ENCODE peak calls at places on chromosomes 4 and X, in ten cellular contexts. One of them, this sample, is unnamed.

GRCh38 chr4:69707807-69708206 is 52.6 kb downstream of the SULT1B1 start:
- DNase-seq in NCI-H526: no peak
- DNase-seq in Calu3: no peak
- DNase-seq in cardiac muscle cell: no peak
- DNase-seq in uterus: no peak
- DNase-seq in fibroblast of mammary gland: peak
- DNase-seq in T-helper 2 cell: no peak
- DNase-seq in NCI-H2081: no peak
- DNase-seq in activated T-helper 1 cell treated with Interleukin-2 at 50 U/mL for 16 hours: no peak
- DNase-seq in NCI-H69: peak
- DNase-seq in this sample: no peak

GRCh38 chr4:33837043-33837442 is 2407.3 kb downstream of the ARAP2 start:
- DNase-seq in NCI-H526: no peak
- DNase-seq in Calu3: no peak
- DNase-seq in cardiac muscle cell: peak
- DNase-seq in uterus: no peak
- DNase-seq in fibroblast of mammary gland: peak
- DNase-seq in T-helper 2 cell: no peak
- DNase-seq in NCI-H2081: no peak
- DNase-seq in activated T-helper 1 cell treated with Interleukin-2 at 50 U/mL for 16 hours: no peak
- DNase-seq in NCI-H69: no peak
- DNase-seq in this sample: peak

GRCh38 chr4:47469951-47470350 is 6.4 kb upstream of the COMMD8 start:
- DNase-seq in NCI-H526: no peak
- DNase-seq in Calu3: no peak
- DNase-seq in cardiac muscle cell: peak
- DNase-seq in uterus: no peak
- DNase-seq in fibroblast of mammary gland: no peak
- DNase-seq in T-helper 2 cell: no peak
- DNase-seq in NCI-H2081: no peak
- DNase-seq in activated T-helper 1 cell treated with Interleukin-2 at 50 U/mL for 16 hours: no peak
- DNase-seq in NCI-H69: no peak
- DNase-seq in this sample: no peak

GRCh38 chr4:160316036-160316435 is 1213.2 kb downstream of the RAPGEF2 start:
- DNase-seq in NCI-H526: no peak
- DNase-seq in Calu3: no peak
- DNase-seq in cardiac muscle cell: no peak
- DNase-seq in uterus: no peak
- DNase-seq in fibroblast of mammary gland: no peak
- DNase-seq in T-helper 2 cell: no peak
- DNase-seq in NCI-H2081: no peak
- DNase-seq in activated T-helper 1 cell treated with Interleukin-2 at 50 U/mL for 16 hours: no peak
- DNase-seq in NCI-H69: peak
- DNase-seq in this sample: no peak

GRCh38 chr4:20383283-20383682 is 131.6 kb downstream of the SLIT2 start:
- DNase-seq in NCI-H526: no peak
- DNase-seq in Calu3: no peak
- DNase-seq in cardiac muscle cell: no peak
- DNase-seq in uterus: no peak
- DNase-seq in fibroblast of mammary gland: no peak
- DNase-seq in T-helper 2 cell: no peak
- DNase-seq in NCI-H2081: no peak
- DNase-seq in activated T-helper 1 cell treated with Interleukin-2 at 50 U/mL for 16 hours: no peak
- DNase-seq in NCI-H69: no peak
- DNase-seq in this sample: no peak

GRCh38 chr4:159077702-159078495 is 25.0 kb upstream of the RAPGEF2 start:
- DNase-seq in NCI-H526: no peak
- DNase-seq in Calu3: no peak
- DNase-seq in cardiac muscle cell: peak
- DNase-seq in uterus: no peak
- DNase-seq in fibroblast of mammary gland: peak
- DNase-seq in T-helper 2 cell: no peak
- DNase-seq in NCI-H2081: no peak
- DNase-seq in activated T-helper 1 cell treated with Interleukin-2 at 50 U/mL for 16 hours: no peak
- DNase-seq in NCI-H69: peak
- DNase-seq in this sample: no peak

GRCh38 chrX:77597090-77597489 is 149.9 kb downstream of the FGF16 start:
- DNase-seq in NCI-H526: no peak
- DNase-seq in Calu3: no peak
- DNase-seq in cardiac muscle cell: peak
- DNase-seq in uterus: no peak
- DNase-seq in fibroblast of mammary gland: peak
- DNase-seq in T-helper 2 cell: no peak
- DNase-seq in NCI-H2081: no peak
- DNase-seq in activated T-helper 1 cell treated with Interleukin-2 at 50 U/mL for 16 hours: no peak
- DNase-seq in NCI-H69: peak
- DNase-seq in this sample: no peak

GRCh38 chr4:6095023-6095817 is 77.0 kb upstream of the C4orf50 start:
- DNase-seq in NCI-H526: no peak
- DNase-seq in Calu3: no peak
- DNase-seq in cardiac muscle cell: peak
- DNase-seq in uterus: no peak
- DNase-seq in fibroblast of mammary gland: peak
- DNase-seq in T-helper 2 cell: no peak
- DNase-seq in NCI-H2081: no peak
- DNase-seq in activated T-helper 1 cell treated with Interleukin-2 at 50 U/mL for 16 hours: no peak
- DNase-seq in NCI-H69: peak
- DNase-seq in this sample: peak

GRCh38 chrX:30930679-30931078 is 41.6 kb upstream of the TAB3 start:
- DNase-seq in NCI-H526: no peak
- DNase-seq in Calu3: no peak
- DNase-seq in cardiac muscle cell: no peak
- DNase-seq in uterus: no peak
- DNase-seq in fibroblast of mammary gland: no peak
- DNase-seq in T-helper 2 cell: no peak
- DNase-seq in NCI-H2081: no peak
- DNase-seq in activated T-helper 1 cell treated with Interleukin-2 at 50 U/mL for 16 hours: no peak
- DNase-seq in NCI-H69: no peak
- DNase-seq in this sample: no peak

GRCh38 chr4:119041951-119042560 is 93.6 kb upstream of the MYOZ2 start:
- DNase-seq in NCI-H526: peak
- DNase-seq in Calu3: peak
- DNase-seq in cardiac muscle cell: peak
- DNase-seq in uterus: peak
- DNase-seq in fibroblast of mammary gland: peak
- DNase-seq in T-helper 2 cell: peak
- DNase-seq in NCI-H2081: peak
- DNase-seq in activated T-helper 1 cell treated with Interleukin-2 at 50 U/mL for 16 hours: peak
- DNase-seq in NCI-H69: peak
- DNase-seq in this sample: peak

GRCh38 chrX:40483502-40483901 is 97.3 kb upstream of the ATP6AP2 start:
- DNase-seq in NCI-H526: no peak
- DNase-seq in Calu3: no peak
- DNase-seq in cardiac muscle cell: no peak
- DNase-seq in uterus: no peak
- DNase-seq in fibroblast of mammary gland: no peak
- DNase-seq in T-helper 2 cell: no peak
- DNase-seq in NCI-H2081: no peak
- DNase-seq in activated T-helper 1 cell treated with Interleukin-2 at 50 U/mL for 16 hours: no peak
- DNase-seq in NCI-H69: no peak
- DNase-seq in this sample: no peak

GRCh38 chr4:56637154-56637553 is 43.9 kb downstream of the HOPX start:
- DNase-seq in NCI-H526: no peak
- DNase-seq in Calu3: no peak
- DNase-seq in cardiac muscle cell: no peak
- DNase-seq in uterus: no peak
- DNase-seq in fibroblast of mammary gland: no peak
- DNase-seq in T-helper 2 cell: no peak
- DNase-seq in NCI-H2081: no peak
- DNase-seq in activated T-helper 1 cell treated with Interleukin-2 at 50 U/mL for 16 hours: no peak
- DNase-seq in NCI-H69: no peak
- DNase-seq in this sample: no peak

GRCh38 chrX:133042260-133042659 is 54.6 kb downstream of the USP26 start:
- DNase-seq in NCI-H526: no peak
- DNase-seq in Calu3: no peak
- DNase-seq in cardiac muscle cell: no peak
- DNase-seq in uterus: no peak
- DNase-seq in fibroblast of mammary gland: no peak
- DNase-seq in T-helper 2 cell: no peak
- DNase-seq in NCI-H2081: no peak
- DNase-seq in activated T-helper 1 cell treated with Interleukin-2 at 50 U/mL for 16 hours: no peak
- DNase-seq in NCI-H69: no peak
- DNase-seq in this sample: no peak

GRCh38 chrX:3678287-3678686 is 35.2 kb downstream of the PRKX start:
- DNase-seq in NCI-H526: peak
- DNase-seq in Calu3: no peak
- DNase-seq in cardiac muscle cell: no peak
- DNase-seq in uterus: no peak
- DNase-seq in fibroblast of mammary gland: no peak
- DNase-seq in T-helper 2 cell: no peak
- DNase-seq in NCI-H2081: no peak
- DNase-seq in activated T-helper 1 cell treated with Interleukin-2 at 50 U/mL for 16 hours: no peak
- DNase-seq in NCI-H69: no peak
- DNase-seq in this sample: no peak

GRCh38 chr4:55125087-55125721 is at the start of gene KDR:
- DNase-seq in NCI-H526: peak
- DNase-seq in Calu3: peak
- DNase-seq in cardiac muscle cell: peak
- DNase-seq in uterus: peak
- DNase-seq in fibroblast of mammary gland: peak
- DNase-seq in T-helper 2 cell: no peak
- DNase-seq in NCI-H2081: peak
- DNase-seq in activated T-helper 1 cell treated with Interleukin-2 at 50 U/mL for 16 hours: no peak
- DNase-seq in NCI-H69: peak
- DNase-seq in this sample: peak

GRCh38 chr4:142473960-142474338 is 372.2 kb downstream of the INPP4B start:
- DNase-seq in NCI-H526: no peak
- DNase-seq in Calu3: no peak
- DNase-seq in cardiac muscle cell: no peak
- DNase-seq in uterus: no peak
- DNase-seq in fibroblast of mammary gland: no peak
- DNase-seq in T-helper 2 cell: no peak
- DNase-seq in NCI-H2081: no peak
- DNase-seq in activated T-helper 1 cell treated with Interleukin-2 at 50 U/mL for 16 hours: no peak
- DNase-seq in NCI-H69: peak
- DNase-seq in this sample: no peak

GRCh38 chr4:84727491-84727890 is 144.6 kb downstream of the CDS1 start:
- DNase-seq in NCI-H526: no peak
- DNase-seq in Calu3: no peak
- DNase-seq in cardiac muscle cell: no peak
- DNase-seq in uterus: no peak
- DNase-seq in fibroblast of mammary gland: no peak
- DNase-seq in T-helper 2 cell: no peak
- DNase-seq in NCI-H2081: no peak
- DNase-seq in activated T-helper 1 cell treated with Interleukin-2 at 50 U/mL for 16 hours: no peak
- DNase-seq in NCI-H69: no peak
- DNase-seq in this sample: no peak

GRCh38 chrX:107153005-107153404 is 34.4 kb upstream of the RBM41 start:
- DNase-seq in NCI-H526: no peak
- DNase-seq in Calu3: no peak
- DNase-seq in cardiac muscle cell: no peak
- DNase-seq in uterus: no peak
- DNase-seq in fibroblast of mammary gland: no peak
- DNase-seq in T-helper 2 cell: no peak
- DNase-seq in NCI-H2081: no peak
- DNase-seq in activated T-helper 1 cell treated with Interleukin-2 at 50 U/mL for 16 hours: no peak
- DNase-seq in NCI-H69: peak
- DNase-seq in this sample: no peak

GRCh38 chrX:67601771-67602170 is 58.0 kb downstream of the AR start:
- DNase-seq in NCI-H526: no peak
- DNase-seq in Calu3: no peak
- DNase-seq in cardiac muscle cell: no peak
- DNase-seq in uterus: no peak
- DNase-seq in fibroblast of mammary gland: peak
- DNase-seq in T-helper 2 cell: no peak
- DNase-seq in NCI-H2081: no peak
- DNase-seq in activated T-helper 1 cell treated with Interleukin-2 at 50 U/mL for 16 hours: no peak
- DNase-seq in NCI-H69: no peak
- DNase-seq in this sample: no peak

GRCh38 chrX:20060961-20061868 is 55.5 kb downstream of the MAP7D2 start:
- DNase-seq in NCI-H526: peak
- DNase-seq in Calu3: no peak
- DNase-seq in cardiac muscle cell: no peak
- DNase-seq in uterus: no peak
- DNase-seq in fibroblast of mammary gland: no peak
- DNase-seq in T-helper 2 cell: no peak
- DNase-seq in NCI-H2081: peak
- DNase-seq in activated T-helper 1 cell treated with Interleukin-2 at 50 U/mL for 16 hours: no peak
- DNase-seq in NCI-H69: peak
- DNase-seq in this sample: no peak

GRCh38 chr4:53987761-53988171 is 76.6 kb downstream of the CHIC2 start:
- DNase-seq in NCI-H526: no peak
- DNase-seq in Calu3: no peak
- DNase-seq in cardiac muscle cell: peak
- DNase-seq in uterus: no peak
- DNase-seq in fibroblast of mammary gland: peak
- DNase-seq in T-helper 2 cell: no peak
- DNase-seq in NCI-H2081: no peak
- DNase-seq in activated T-helper 1 cell treated with Interleukin-2 at 50 U/mL for 16 hours: no peak
- DNase-seq in NCI-H69: no peak
- DNase-seq in this sample: peak

GRCh38 chrX:13835825-13836224 is 18.9 kb upstream of the GPM6B start:
- DNase-seq in NCI-H526: no peak
- DNase-seq in Calu3: no peak
- DNase-seq in cardiac muscle cell: no peak
- DNase-seq in uterus: no peak
- DNase-seq in fibroblast of mammary gland: no peak
- DNase-seq in T-helper 2 cell: no peak
- DNase-seq in NCI-H2081: no peak
- DNase-seq in activated T-helper 1 cell treated with Interleukin-2 at 50 U/mL for 16 hours: no peak
- DNase-seq in NCI-H69: peak
- DNase-seq in this sample: no peak

GRCh38 chr4:5990446-5991160 is 27.6 kb downstream of the C4orf50 start:
- DNase-seq in NCI-H526: no peak
- DNase-seq in Calu3: no peak
- DNase-seq in cardiac muscle cell: no peak
- DNase-seq in uterus: no peak
- DNase-seq in fibroblast of mammary gland: no peak
- DNase-seq in T-helper 2 cell: no peak
- DNase-seq in NCI-H2081: no peak
- DNase-seq in activated T-helper 1 cell treated with Interleukin-2 at 50 U/mL for 16 hours: no peak
- DNase-seq in NCI-H69: no peak
- DNase-seq in this sample: no peak

GRCh38 chr4:82517043-82517442 is 44.7 kb downstream of the TMEM150C start:
- DNase-seq in NCI-H526: no peak
- DNase-seq in Calu3: no peak
- DNase-seq in cardiac muscle cell: peak
- DNase-seq in uterus: no peak
- DNase-seq in fibroblast of mammary gland: peak
- DNase-seq in T-helper 2 cell: no peak
- DNase-seq in NCI-H2081: no peak
- DNase-seq in activated T-helper 1 cell treated with Interleukin-2 at 50 U/mL for 16 hours: no peak
- DNase-seq in NCI-H69: no peak
- DNase-seq in this sample: peak

GRCh38 chr4:108030332-108030731 is 40.6 kb downstream of the HADH start:
- DNase-seq in NCI-H526: peak
- DNase-seq in Calu3: peak
- DNase-seq in cardiac muscle cell: peak
- DNase-seq in uterus: no peak
- DNase-seq in fibroblast of mammary gland: peak
- DNase-seq in T-helper 2 cell: peak
- DNase-seq in NCI-H2081: no peak
- DNase-seq in activated T-helper 1 cell treated with Interleukin-2 at 50 U/mL for 16 hours: peak
- DNase-seq in NCI-H69: peak
- DNase-seq in this sample: no peak

GRCh38 chrX:47749185-47749967 is 87.3 kb upstream of the ZNF81 start:
- DNase-seq in NCI-H526: no peak
- DNase-seq in Calu3: no peak
- DNase-seq in cardiac muscle cell: peak
- DNase-seq in uterus: no peak
- DNase-seq in fibroblast of mammary gland: peak
- DNase-seq in T-helper 2 cell: no peak
- DNase-seq in NCI-H2081: no peak
- DNase-seq in activated T-helper 1 cell treated with Interleukin-2 at 50 U/mL for 16 hours: no peak
- DNase-seq in NCI-H69: no peak
- DNase-seq in this sample: no peak

GRCh38 chrX:129772796-129773431 is 6.8 kb upstream of the SASH3 start:
- DNase-seq in NCI-H526: no peak
- DNase-seq in Calu3: no peak
- DNase-seq in cardiac muscle cell: no peak
- DNase-seq in uterus: no peak
- DNase-seq in fibroblast of mammary gland: no peak
- DNase-seq in T-helper 2 cell: peak
- DNase-seq in NCI-H2081: no peak
- DNase-seq in activated T-helper 1 cell treated with Interleukin-2 at 50 U/mL for 16 hours: no peak
- DNase-seq in NCI-H69: no peak
- DNase-seq in this sample: no peak

GRCh38 chr4:21177092-21177491 is 476.8 kb downstream of the PACRGL start:
- DNase-seq in NCI-H526: no peak
- DNase-seq in Calu3: no peak
- DNase-seq in cardiac muscle cell: no peak
- DNase-seq in uterus: no peak
- DNase-seq in fibroblast of mammary gland: no peak
- DNase-seq in T-helper 2 cell: no peak
- DNase-seq in NCI-H2081: no peak
- DNase-seq in activated T-helper 1 cell treated with Interleukin-2 at 50 U/mL for 16 hours: no peak
- DNase-seq in NCI-H69: no peak
- DNase-seq in this sample: no peak

This sample was measured in Daoy.